ENCODE peak calls at places on chromosomes 13 and 19, in eight cellular contexts. P is activated B cell treated with CpG ODN at 0.5 μM for 24 hours; A is uterus; G is ascending aorta; C is CD8-positive, alpha-beta T cell; O is IMR-90; Q is H9; V is bronchial epithelial cell. T is an unnamed sample.

GRCh38 chr19:13033244-13033643 is 38.0 kb downstream of the NFIX start:
- DNase-seq in P (no peak), A (no peak), G (no peak), C (no peak), O (no peak), Q (no peak), V (no peak), T (no peak)

GRCh38 chr13:74573654-74574053 is 439.4 kb upstream of the KLF12 start:
- DNase-seq in P (no peak), A (no peak), G (no peak), C (no peak), O (no peak), Q (peak), V (no peak), T (no peak)

GRCh38 chr13:30880756-30881155 is 25.3 kb upstream of the MEDAG start:
- DNase-seq in P (no peak), A (no peak), G (no peak), C (no peak), O (peak), Q (no peak), V (peak), T (no peak)

GRCh38 chr13:27792393-27793218 is at the start of gene GSX1:
- DNase-seq in P (peak), A (peak), G (no peak), C (peak), O (peak), Q (peak), V (peak), T (no peak)

GRCh38 chr13:33958964-33959363 is 141.0 kb downstream of the RFC3 start:
- DNase-seq in P (no peak), A (no peak), G (no peak), C (no peak), O (no peak), Q (no peak), V (no peak), T (no peak)

GRCh38 chr13:99386495-99386894 is 79.3 kb upstream of the GPR183 start:
- DNase-seq in P (no peak), A (no peak), G (no peak), C (peak), O (no peak), Q (peak), V (no peak), T (no peak)

GRCh38 chr13:110331362-110331761 is 24.3 kb downstream of the COL4A2 start:
- DNase-seq in P (no peak), A (no peak), G (no peak), C (no peak), O (peak), Q (no peak), V (no peak), T (no peak)

GRCh38 chr19:36222503-36222902 is 7.6 kb downstream of the ZNF146 start:
- DNase-seq in P (no peak), A (no peak), G (no peak), C (no peak), O (no peak), Q (no peak), V (no peak), T (no peak)

GRCh38 chr13:78596701-78597550 is 6.4 kb downstream of the POU4F1 start:
- DNase-seq in P (no peak), A (no peak), G (no peak), C (no peak), O (no peak), Q (peak), V (no peak), T (no peak)

GRCh38 chr19:35868172-35868822 is at the start of gene APLP1:
- DNase-seq in P (peak), A (peak), G (no peak), C (peak), O (no peak), Q (peak), V (no peak), T (no peak)

GRCh38 chr19:32868206-32868950 is 1.2 kb downstream of the SLC7A9 start:
- DNase-seq in P (no peak), A (no peak), G (no peak), C (no peak), O (no peak), Q (no peak), V (no peak), T (no peak)

GRCh38 chr13:52994051-52994450 is 34.6 kb upstream of the OLFM4 start:
- DNase-seq in P (no peak), A (no peak), G (no peak), C (no peak), O (no peak), Q (no peak), V (no peak), T (no peak)

GRCh38 chr13:104843328-104843727 is 1692.1 kb downstream of the EFNB2 start:
- DNase-seq in P (no peak), A (no peak), G (no peak), C (no peak), O (no peak), Q (no peak), V (no peak), T (no peak)

GRCh38 chr13:63455938-63456337 is 2040.3 kb upstream of the PCDH20 start:
- DNase-seq in P (no peak), A (no peak), G (no peak), C (no peak), O (no peak), Q (no peak), V (no peak), T (no peak)

GRCh38 chr13:73958657-73959397 is 175.4 kb downstream of the KLF12 start:
- DNase-seq in P (no peak), A (no peak), G (no peak), C (no peak), O (no peak), Q (no peak), V (peak), T (no peak)

GRCh38 chr19:38247734-38248268 is 8.4 kb downstream of the PPP1R14A start:
- DNase-seq in P (no peak), A (no peak), G (no peak), C (no peak), O (no peak), Q (no peak), V (no peak), T (no peak)

GRCh38 chr19:41705393-41706174 is 2.8 kb upstream of the CEACAM5 start:
- DNase-seq in P (peak), A (no peak), G (no peak), C (peak), O (no peak), Q (peak), V (peak), T (no peak)

GRCh38 chr13:80486407-80486806 is 145.5 kb upstream of the SPRY2 start:
- DNase-seq in P (no peak), A (no peak), G (no peak), C (no peak), O (no peak), Q (no peak), V (no peak), T (no peak)

GRCh38 chr13:30422056-30422914 is at the start of gene UBE2L5:
- DNase-seq in P (peak), A (peak), G (peak), C (peak), O (peak), Q (peak), V (peak), T (no peak)

GRCh38 chr13:35785563-35786327 is 309.3 kb upstream of the MAB21L1 start:
- DNase-seq in P (no peak), A (no peak), G (no peak), C (no peak), O (no peak), Q (no peak), V (no peak), T (no peak)

GRCh38 chr13:30154531-30154930 is 152.8 kb downstream of the KATNAL1 start:
- DNase-seq in P (no peak), A (no peak), G (no peak), C (no peak), O (no peak), Q (no peak), V (no peak), T (no peak)

GRCh38 chr13:24162604-24163003 is 2.1 kb downstream of the SPATA13 start:
- DNase-seq in P (no peak), A (no peak), G (no peak), C (no peak), O (no peak), Q (no peak), V (no peak), T (no peak)

GRCh38 chr19:623974-624373 is 9.4 kb downstream of the POLRMT start:
- DNase-seq in P (no peak), A (no peak), G (no peak), C (no peak), O (peak), Q (no peak), V (no peak), T (no peak)

GRCh38 chr19:49515767-49516166 is 3.3 kb downstream of the FCGRT start:
- DNase-seq in P (no peak), A (no peak), G (peak), C (no peak), O (no peak), Q (no peak), V (no peak), T (no peak)

GRCh38 chr13:93625536-93625935 is 398.9 kb downstream of the GPC6 start:
- DNase-seq in P (no peak), A (no peak), G (no peak), C (no peak), O (peak), Q (no peak), V (no peak), T (no peak)

GRCh38 chr19:48627211-48627864 is 8.0 kb downstream of the SPHK2 start:
- DNase-seq in P (no peak), A (no peak), G (no peak), C (no peak), O (no peak), Q (peak), V (peak), T (no peak)

GRCh38 chr13:106234656-106235055 is 300.8 kb downstream of the EFNB2 start:
- DNase-seq in P (no peak), A (no peak), G (no peak), C (no peak), O (no peak), Q (no peak), V (no peak), T (peak)

GRCh38 chr13:109123971-109124370 is 494.6 kb downstream of the MYO16 start:
- DNase-seq in P (no peak), A (no peak), G (no peak), C (no peak), O (no peak), Q (no peak), V (no peak), T (no peak)
- TF ChIP-seq CTCF in P (no peak), A (no peak), G (no peak), C (no peak), O (no peak), Q (peak), V (no peak), T (no peak)

GRCh38 chr13:60617863-60618733 is 221.1 kb downstream of the TDRD3 start:
- DNase-seq in P (no peak), A (no peak), G (no peak), C (no peak), O (peak), Q (peak), V (peak), T (no peak)
- TF ChIP-seq CTCF in P (no peak), A (no peak), G (peak), C (no peak), O (peak), Q (peak), V (peak), T (peak)

GRCh38 chr19:3302755-3303154 is 63.6 kb upstream of the NFIC start:
- DNase-seq in P (no peak), A (no peak), G (no peak), C (no peak), O (no peak), Q (no peak), V (no peak), T (no peak)
- TF ChIP-seq CTCF in P (no peak), A (no peak), G (no peak), C (no peak), O (no peak), Q (peak), V (no peak), T (no peak)

DNA sequence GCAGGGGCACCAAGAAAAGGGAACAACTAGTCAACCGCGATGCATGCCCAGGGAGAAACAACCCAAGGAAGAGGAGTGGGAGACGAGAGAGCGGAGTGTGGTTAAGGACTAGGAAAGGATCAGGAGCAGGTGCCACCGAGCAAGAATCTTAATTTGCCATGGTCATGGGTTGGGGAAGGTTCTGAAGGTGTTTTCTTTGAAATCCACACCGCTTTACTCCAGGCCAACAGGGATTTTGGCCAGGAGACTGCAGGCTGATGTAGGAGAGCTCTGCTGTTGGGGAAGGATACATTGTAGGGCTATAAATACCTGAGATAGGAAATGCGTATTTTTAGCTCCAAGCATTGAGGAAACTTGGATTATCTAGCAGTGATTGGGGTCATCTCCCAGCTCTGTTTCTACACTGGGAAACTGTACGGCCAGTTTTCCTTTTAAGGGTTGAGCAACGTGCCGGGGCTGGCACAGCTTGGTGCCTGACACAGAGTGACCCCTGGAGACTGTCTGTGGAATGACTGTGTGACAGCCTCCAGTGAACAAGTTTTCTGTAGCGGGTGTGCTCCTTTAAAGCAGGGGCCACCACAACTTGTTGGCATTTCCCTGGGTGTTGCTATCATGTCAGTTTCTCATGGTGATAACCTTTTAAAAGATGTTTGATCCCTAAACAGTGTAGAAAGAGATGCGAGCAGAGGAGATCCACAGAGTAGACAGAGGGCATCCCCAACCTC is 34.2 kb downstream of the ZNF536 start:
- DNase-seq in P (no peak), A (no peak), G (no peak), C (no peak), O (no peak), Q (no peak), V (no peak), T (no peak)
- TF ChIP-seq CTCF in P (no peak), A (no peak), G (no peak), C (no peak), O (no peak), Q (peak), V (no peak), T (peak)

DNA sequence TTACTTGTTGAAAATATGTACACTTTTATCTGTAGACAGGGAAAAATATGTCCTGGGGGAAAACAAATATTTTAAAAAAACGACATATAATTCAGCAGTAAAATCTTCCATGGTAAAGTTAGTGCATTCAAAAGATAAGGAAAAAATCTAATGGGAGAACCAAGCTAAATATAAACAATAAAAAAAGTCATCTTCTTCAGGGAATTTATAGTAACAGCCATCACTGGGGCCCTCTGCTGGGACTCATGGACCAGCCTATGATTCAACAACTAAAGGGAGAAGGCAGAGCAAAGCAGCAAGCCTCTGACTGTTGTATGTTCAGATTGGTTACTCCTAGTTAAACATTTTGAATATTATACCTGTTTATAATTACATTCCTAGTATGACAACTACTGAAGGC is 93.0 kb downstream of the ITGBL1 start:
- DNase-seq in P (no peak), A (no peak), G (no peak), C (no peak), O (peak), Q (no peak), V (no peak), T (no peak)
- TF ChIP-seq CTCF in P (no peak), A (no peak), G (peak), C (no peak), O (peak), Q (no peak), V (no peak), T (no peak)

DNA sequence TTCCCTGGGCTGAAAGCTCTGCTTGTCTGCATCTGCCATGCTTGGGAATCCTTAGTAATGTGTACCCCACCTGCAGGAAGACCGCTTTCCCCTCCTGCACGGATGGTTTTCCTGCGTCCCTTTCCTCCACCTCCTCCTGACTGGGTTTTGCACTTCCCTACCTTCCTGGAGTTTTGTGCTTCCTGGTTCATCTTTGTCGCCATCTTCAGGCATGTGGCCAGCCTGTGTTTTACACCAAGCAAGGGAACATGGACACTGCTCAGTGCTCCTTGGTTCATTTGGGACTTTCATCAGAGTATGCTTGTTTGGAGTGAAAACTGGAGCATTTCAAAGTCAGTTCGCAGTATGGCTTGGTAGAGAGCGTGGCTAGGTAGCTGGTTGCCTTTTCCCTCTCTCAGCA is 30.7 kb downstream of the ERICH6B start:
- DNase-seq in P (no peak), A (no peak), G (no peak), C (no peak), O (no peak), Q (peak), V (peak), T (no peak)
- TF ChIP-seq CTCF in P (no peak), A (no peak), G (no peak), C (no peak), O (peak), Q (peak), V (peak), T (peak)

GRCh38 chr13:51444922-51445321 is 7.9 kb downstream of the INTS6 start:
- DNase-seq in P (no peak), A (no peak), G (no peak), C (no peak), O (peak), Q (no peak), V (peak), T (no peak)
- TF ChIP-seq CTCF in P (no peak), A (peak), G (peak), C (no peak), O (peak), Q (peak), V (no peak), T (peak)

GRCh38 chr13:113091211-113091771 is 14.3 kb upstream of the F7 start:
- DNase-seq in P (no peak), A (no peak), G (no peak), C (no peak), O (no peak), Q (no peak), V (no peak), T (no peak)

GRCh38 chr13:113090806-113091205 is 14.8 kb upstream of the F7 start:
- DNase-seq in P (no peak), A (no peak), G (no peak), C (no peak), O (no peak), Q (no peak), V (no peak), T (no peak)

GRCh38 chr13:113089693-113090414 is 15.7 kb upstream of the F7 start:
- DNase-seq in P (no peak), A (no peak), G (no peak), C (no peak), O (no peak), Q (peak), V (no peak), T (no peak)

GRCh38 chr13:113088691-113089020 is 16.9 kb upstream of the F7 start:
- DNase-seq in P (no peak), A (no peak), G (no peak), C (no peak), O (no peak), Q (no peak), V (no peak), T (no peak)

DNA sequence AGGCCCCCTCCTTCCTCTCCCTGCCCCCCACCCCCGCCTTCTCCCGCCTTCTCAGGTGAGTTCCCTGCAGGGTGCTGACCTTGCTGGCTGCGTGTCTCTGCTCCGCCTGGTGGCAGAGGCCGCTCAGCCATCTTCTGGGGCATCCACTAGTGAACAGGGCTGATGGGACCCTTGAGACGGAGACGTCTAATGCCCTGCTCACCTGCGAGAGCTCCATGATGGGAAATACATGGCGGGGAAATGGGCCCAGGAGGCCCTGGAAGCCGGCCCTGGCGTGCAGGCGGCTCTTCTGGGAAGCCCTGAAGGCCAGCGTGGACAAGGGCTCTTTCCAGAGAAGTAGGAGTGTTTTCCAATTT is 15.2 kb upstream of the F7 start:
- DNase-seq in P (no peak), A (no peak), G (no peak), C (no peak), O (no peak), Q (peak), V (no peak), T (no peak)
- TF ChIP-seq CTCF in P (no peak), A (no peak), G (no peak), C (no peak), O (no peak), Q (peak), V (no peak), T (no peak)